ENCODE peak calls at places on chromosome 6, in four cellular contexts. G is left lung, T is foreskin keratinocyte, K is GM13977. F is an unnamed sample.

GRCh38 chr6:41685641-41686380 is 47.5 kb downstream of the MDFI start:
- DNase-seq in G (no peak), T (no peak), K (no peak), F (peak)

GRCh38 chr6:17381429-17382147 is 11.8 kb upstream of the CAP2 start:
- DNase-seq in G (no peak), T (peak), K (no peak), F (no peak)

GRCh38 chr6:134238960-134239795 is 78.7 kb downstream of the SGK1 start:
- DNase-seq in G (no peak), T (no peak), K (no peak), F (no peak)

GRCh38 chr6:3596736-3597135 is 139.9 kb upstream of the SLC22A23 start:
- DNase-seq in G (no peak), T (no peak), K (no peak), F (no peak)

GRCh38 chr6:849075-849506 is 156.2 kb upstream of the EXOC2 start:
- DNase-seq in G (no peak), T (no peak), K (no peak), F (no peak)

GRCh38 chr6:14273196-14273595 is 155.6 kb downstream of the CD83 start:
- DNase-seq in G (no peak), T (no peak), K (no peak), F (no peak)

GRCh38 chr6:106975699-106976032 is 1.1 kb upstream of the CD24 start:
- DNase-seq in G (no peak), T (peak), K (no peak), F (no peak)

GRCh38 chr6:47536816-47537401 is 59.3 kb downstream of the CD2AP start:
- DNase-seq in G (no peak), T (no peak), K (peak), F (no peak)

GRCh38 chr6:66897576-66897975 is 1190.5 kb upstream of the EYS start:
- DNase-seq in G (no peak), T (peak), K (no peak), F (no peak)

GRCh38 chr6:39391182-39391581 is 68.7 kb upstream of the KCNK16 start:
- DNase-seq in G (no peak), T (no peak), K (no peak), F (no peak)

GRCh38 chr6:6195080-6195479 is 125.4 kb downstream of the F13A1 start:
- DNase-seq in G (no peak), T (no peak), K (no peak), F (no peak)

GRCh38 chr6:170067923-170068360 is 222.9 kb downstream of the DLL1 start:
- DNase-seq in G (peak), T (no peak), K (no peak), F (peak)

GRCh38 chr6:33018904-33019303 is 9.5 kb upstream of the HLA-DOA start:
- DNase-seq in G (peak), T (no peak), K (peak), F (no peak)

GRCh38 chr6:44667668-44668390 is 280.3 kb downstream of the CDC5L start:
- DNase-seq in G (no peak), T (no peak), K (peak), F (no peak)

GRCh38 chr6:155241966-155242365 is 21.8 kb upstream of the CLDN20 start:
- DNase-seq in G (no peak), T (no peak), K (no peak), F (no peak)

GRCh38 chr6:150547511-150548222 is 52.0 kb upstream of the PLEKHG1 start:
- DNase-seq in G (no peak), T (no peak), K (no peak), F (no peak)

GRCh38 chr6:41573268-41573667 is 27.1 kb downstream of the FOXP4 start:
- DNase-seq in G (no peak), T (no peak), K (no peak), F (no peak)

GRCh38 chr6:142381845-142382378 is 80.1 kb downstream of the ADGRG6 start:
- DNase-seq in G (no peak), T (no peak), K (no peak), F (no peak)

GRCh38 chr6:44269921-44270525 is at the start of gene TMEM151B:
- DNase-seq in G (no peak), T (no peak), K (no peak), F (no peak)

GRCh38 chr6:135231469-135231844 is 50.3 kb downstream of the MYB start:
- DNase-seq in G (no peak), T (no peak), K (no peak), F (no peak)

GRCh38 chr6:115750946-115751345 is 309.7 kb downstream of the FRK start:
- DNase-seq in G (no peak), T (no peak), K (no peak), F (no peak)

GRCh38 chr6:101232946-101233345 is 160.6 kb upstream of the GRIK2 start:
- DNase-seq in G (no peak), T (no peak), K (no peak), F (no peak)